ENCODE peak calls at places on chromosome 22, in ten cellular contexts. One of them, this sample, is unnamed.

GRCh38 chr22:29129644-29130201 is 56.9 kb downstream of the KREMEN1 start:
- DNase-seq in gastrocnemius medialis: no peak
- DNase-seq in esophagus squamous epithelium: no peak
- DNase-seq in epithelial cell of esophagus: no peak
- DNase-seq in neuronal stem cell: no peak
- DNase-seq in dorsolateral prefrontal cortex: no peak
- DNase-seq in AG10803: no peak
- DNase-seq in GM12865: no peak
- DNase-seq in tibial artery: no peak
- DNase-seq in endodermal cell: no peak
- DNase-seq in this sample: no peak

GRCh38 chr22:21771631-21771976 is 36.0 kb upstream of the YPEL1 start:
- DNase-seq in GM12865: no peak
- DNase-seq in epithelial cell of esophagus: no peak
- DNase-seq in endodermal cell: no peak
- DNase-seq in esophagus squamous epithelium: no peak
- DNase-seq in tibial artery: no peak
- DNase-seq in gastrocnemius medialis: no peak
- DNase-seq in AG10803: no peak
- DNase-seq in dorsolateral prefrontal cortex: no peak
- DNase-seq in neuronal stem cell: no peak
- DNase-seq in this sample: no peak

GRCh38 chr22:31492151-31492550 is 2.5 kb upstream of the EIF4ENIF1 start:
- DNase-seq in neuronal stem cell: no peak
- DNase-seq in GM12865: no peak
- DNase-seq in AG10803: no peak
- DNase-seq in endodermal cell: no peak
- DNase-seq in dorsolateral prefrontal cortex: no peak
- DNase-seq in gastrocnemius medialis: no peak
- DNase-seq in epithelial cell of esophagus: peak; percentile 15
- DNase-seq in esophagus squamous epithelium: no peak
- DNase-seq in tibial artery: no peak
- DNase-seq in this sample: no peak

GRCh38 chr22:48700180-48700565 is 1127.5 kb downstream of the BRD1 start:
- DNase-seq in epithelial cell of esophagus: no peak
- DNase-seq in GM12865: no peak
- DNase-seq in neuronal stem cell: no peak
- DNase-seq in dorsolateral prefrontal cortex: no peak
- DNase-seq in esophagus squamous epithelium: no peak
- DNase-seq in tibial artery: no peak
- DNase-seq in endodermal cell: no peak
- DNase-seq in AG10803: no peak
- DNase-seq in gastrocnemius medialis: no peak
- DNase-seq in this sample: no peak

GRCh38 chr22:19632671-19633148 is 81.6 kb upstream of the SEPTIN5 start:
- DNase-seq in GM12865: no peak
- DNase-seq in AG10803: no peak
- DNase-seq in dorsolateral prefrontal cortex: no peak
- DNase-seq in tibial artery: peak; percentile 46
- DNase-seq in endodermal cell: no peak
- DNase-seq in gastrocnemius medialis: no peak
- DNase-seq in epithelial cell of esophagus: peak; percentile 39
- DNase-seq in esophagus squamous epithelium: no peak
- DNase-seq in neuronal stem cell: no peak
- DNase-seq in this sample: no peak

GRCh38 chr22:19303785-19304184 is 12.3 kb upstream of the CLTCL1 start:
- DNase-seq in GM12865: no peak
- DNase-seq in tibial artery: no peak
- DNase-seq in esophagus squamous epithelium: no peak
- DNase-seq in AG10803: no peak
- DNase-seq in dorsolateral prefrontal cortex: no peak
- DNase-seq in epithelial cell of esophagus: no peak
- DNase-seq in endodermal cell: no peak
- DNase-seq in gastrocnemius medialis: no peak
- DNase-seq in neuronal stem cell: no peak
- DNase-seq in this sample: no peak

GRCh38 chr22:50507421-50507990 is at the start of gene LMF2:
- DNase-seq in tibial artery: peak; percentile 95
- DNase-seq in endodermal cell: peak; percentile 99
- DNase-seq in epithelial cell of esophagus: peak; percentile 87
- DNase-seq in AG10803: no peak
- DNase-seq in neuronal stem cell: no peak
- DNase-seq in GM12865: no peak
- DNase-seq in gastrocnemius medialis: peak; percentile 78
- DNase-seq in esophagus squamous epithelium: no peak
- DNase-seq in dorsolateral prefrontal cortex: peak; percentile 88
- DNase-seq in this sample: peak; percentile 71

GRCh38 chr22:26546282-26546681 is 34.0 kb upstream of the TFIP11 start:
- DNase-seq in neuronal stem cell: no peak
- DNase-seq in esophagus squamous epithelium: no peak
- DNase-seq in AG10803: no peak
- DNase-seq in GM12865: no peak
- DNase-seq in dorsolateral prefrontal cortex: no peak
- DNase-seq in gastrocnemius medialis: no peak
- DNase-seq in endodermal cell: no peak
- DNase-seq in epithelial cell of esophagus: no peak
- DNase-seq in tibial artery: no peak
- DNase-seq in this sample: no peak

GRCh38 chr22:25062378-25063095 is 110.0 kb downstream of the KIAA1671 start:
- DNase-seq in esophagus squamous epithelium: no peak
- DNase-seq in dorsolateral prefrontal cortex: no peak
- DNase-seq in AG10803: no peak
- DNase-seq in neuronal stem cell: no peak
- DNase-seq in epithelial cell of esophagus: no peak
- DNase-seq in GM12865: no peak
- DNase-seq in endodermal cell: no peak
- DNase-seq in tibial artery: no peak
- DNase-seq in gastrocnemius medialis: no peak
- DNase-seq in this sample: no peak

GRCh38 chr22:27642104-27642800 is 159.3 kb downstream of the MN1 start:
- DNase-seq in AG10803: no peak
- DNase-seq in tibial artery: no peak
- DNase-seq in GM12865: no peak
- DNase-seq in dorsolateral prefrontal cortex: peak; percentile 94
- DNase-seq in endodermal cell: no peak
- DNase-seq in epithelial cell of esophagus: no peak
- DNase-seq in neuronal stem cell: peak; percentile 36
- DNase-seq in esophagus squamous epithelium: no peak
- DNase-seq in gastrocnemius medialis: peak; percentile 59
- DNase-seq in this sample: no peak

GRCh38 chr22:28297504-28297903 is 378.4 kb upstream of the PITPNB start:
- DNase-seq in AG10803: no peak
- DNase-seq in GM12865: peak; percentile 80
- DNase-seq in gastrocnemius medialis: no peak
- DNase-seq in epithelial cell of esophagus: no peak
- DNase-seq in endodermal cell: no peak
- DNase-seq in neuronal stem cell: no peak
- DNase-seq in dorsolateral prefrontal cortex: peak; percentile 14
- DNase-seq in tibial artery: no peak
- DNase-seq in esophagus squamous epithelium: no peak
- DNase-seq in this sample: peak; percentile 15

GRCh38 chr22:27139935-27140493 is 482.6 kb downstream of the MIAT start:
- DNase-seq in epithelial cell of esophagus: peak; percentile 83
- DNase-seq in neuronal stem cell: no peak
- DNase-seq in tibial artery: no peak
- DNase-seq in endodermal cell: no peak
- DNase-seq in gastrocnemius medialis: no peak
- DNase-seq in dorsolateral prefrontal cortex: no peak
- DNase-seq in esophagus squamous epithelium: no peak
- DNase-seq in GM12865: no peak
- DNase-seq in AG10803: peak; percentile 89
- DNase-seq in this sample: peak; percentile 82

GRCh38 chr22:33142282-33142681 is 84.1 kb upstream of the SYN3 start:
- DNase-seq in GM12865: no peak
- DNase-seq in AG10803: no peak
- DNase-seq in gastrocnemius medialis: no peak
- DNase-seq in esophagus squamous epithelium: no peak
- DNase-seq in dorsolateral prefrontal cortex: no peak
- DNase-seq in endodermal cell: no peak
- DNase-seq in tibial artery: no peak
- DNase-seq in epithelial cell of esophagus: no peak
- DNase-seq in neuronal stem cell: no peak
- DNase-seq in this sample: no peak

GRCh38 chr22:32050678-32051515 is 7.8 kb downstream of the SLC5A1 start:
- DNase-seq in endodermal cell: no peak
- DNase-seq in esophagus squamous epithelium: no peak
- DNase-seq in AG10803: peak; percentile 87
- DNase-seq in GM12865: peak; percentile 75
- DNase-seq in gastrocnemius medialis: peak; percentile 81
- DNase-seq in dorsolateral prefrontal cortex: peak; percentile 3
- DNase-seq in epithelial cell of esophagus: peak; percentile 99
- DNase-seq in neuronal stem cell: no peak
- DNase-seq in tibial artery: no peak
- DNase-seq in this sample: peak; percentile 60

GRCh38 chr22:25953919-25954318 is 211.9 kb downstream of the MYO18B start:
- DNase-seq in AG10803: no peak
- DNase-seq in esophagus squamous epithelium: no peak
- DNase-seq in dorsolateral prefrontal cortex: no peak
- DNase-seq in GM12865: no peak
- DNase-seq in tibial artery: no peak
- DNase-seq in epithelial cell of esophagus: no peak
- DNase-seq in gastrocnemius medialis: no peak
- DNase-seq in endodermal cell: no peak
- DNase-seq in neuronal stem cell: no peak
- DNase-seq in this sample: no peak

DNA sequence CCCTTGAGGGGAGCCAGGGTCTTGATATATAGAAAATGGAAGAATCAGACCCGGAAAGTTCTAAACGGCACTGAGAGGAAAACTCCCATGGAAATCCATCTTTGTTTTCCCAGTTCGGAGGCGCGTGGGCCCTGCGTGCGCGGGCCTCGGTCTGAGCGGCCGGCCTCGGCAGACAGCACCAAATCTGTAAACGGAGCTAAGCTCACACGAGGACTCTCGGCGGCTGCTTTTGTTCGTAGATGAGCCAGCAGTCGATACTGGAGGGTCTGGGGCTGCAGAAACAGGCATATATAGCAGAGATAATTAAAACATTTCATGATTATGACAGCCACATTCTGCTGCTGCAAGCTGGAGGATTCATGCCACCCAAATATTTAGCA is 68.5 kb upstream of the PPARA start:
- DNase-seq in gastrocnemius medialis: no peak
- DNase-seq in AG10803: no peak
- DNase-seq in tibial artery: no peak
- DNase-seq in dorsolateral prefrontal cortex: peak; percentile 36
- DNase-seq in esophagus squamous epithelium: no peak
- DNase-seq in epithelial cell of esophagus: no peak
- DNase-seq in neuronal stem cell: no peak
- DNase-seq in GM12865: no peak
- DNase-seq in endodermal cell: no peak
- DNase-seq in this sample: no peak
- H3K4me3 ChIP-seq in gastrocnemius medialis: peak overlapping the region; percentile 82
- H3K4me3 ChIP-seq in AG10803: peak overlapping the region; percentile 98
- H3K4me3 ChIP-seq in tibial artery: peak overlapping the region; percentile 90
- H3K4me3 ChIP-seq in dorsolateral prefrontal cortex: peak overlapping the region; percentile 82
- H3K4me3 ChIP-seq in esophagus squamous epithelium: peak overlapping the region; percentile 37
- H3K4me3 ChIP-seq in epithelial cell of esophagus: peak overlapping the region; percentile 89
- H3K4me3 ChIP-seq in neuronal stem cell: no peak overlapping the region
- H3K4me3 ChIP-seq in GM12865: no peak overlapping the region
- H3K4me3 ChIP-seq in endodermal cell: no peak overlapping the region
- H3K4me3 ChIP-seq in this sample: peak overlapping the region; percentile 88

DNA sequence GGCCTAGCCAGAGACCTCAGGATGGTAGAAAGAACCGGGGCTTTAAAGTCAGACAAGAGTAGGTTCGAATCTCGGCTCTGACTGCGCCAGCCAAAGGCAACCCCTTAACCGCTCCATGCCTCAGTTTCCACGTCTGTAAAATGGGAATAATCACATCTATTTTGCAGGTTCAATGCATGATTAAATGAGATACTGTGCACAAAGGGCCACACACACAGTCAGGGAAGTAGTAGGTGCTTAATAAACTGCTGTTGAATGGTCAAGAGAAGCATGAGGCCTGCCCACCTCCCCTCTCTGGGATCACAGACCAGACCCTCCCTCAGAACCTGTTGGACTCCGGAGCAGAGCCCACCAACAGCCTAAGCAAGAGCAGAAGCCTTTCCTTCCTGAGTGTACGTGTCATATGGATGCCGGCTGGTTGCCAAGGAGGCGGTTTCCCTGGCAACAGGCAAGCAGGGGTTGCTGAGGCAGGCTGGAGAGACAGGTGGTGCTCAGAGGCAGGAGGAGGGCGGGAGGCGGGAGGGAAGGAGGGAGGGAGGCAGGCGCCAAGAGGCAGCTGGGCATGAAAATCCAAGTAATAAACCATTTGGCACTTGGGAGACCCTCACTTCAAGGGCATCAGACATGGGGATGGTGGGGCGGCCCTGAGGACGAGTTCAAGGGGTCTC is 43.9 kb downstream of the NFAM1 start:
- DNase-seq in GM12865: peak; percentile 32
- DNase-seq in AG10803: no peak
- DNase-seq in epithelial cell of esophagus: peak; percentile 50
- DNase-seq in esophagus squamous epithelium: no peak
- DNase-seq in dorsolateral prefrontal cortex: peak; percentile 78
- DNase-seq in endodermal cell: no peak
- DNase-seq in gastrocnemius medialis: no peak
- DNase-seq in tibial artery: no peak
- DNase-seq in neuronal stem cell: no peak
- DNase-seq in this sample: no peak
- H3K4me3 ChIP-seq in GM12865: no peak overlapping the region
- H3K4me3 ChIP-seq in AG10803: no peak overlapping the region
- H3K4me3 ChIP-seq in epithelial cell of esophagus: no peak overlapping the region
- H3K4me3 ChIP-seq in esophagus squamous epithelium: no peak overlapping the region
- H3K4me3 ChIP-seq in dorsolateral prefrontal cortex: no peak overlapping the region
- H3K4me3 ChIP-seq in endodermal cell: no peak overlapping the region
- H3K4me3 ChIP-seq in gastrocnemius medialis: no peak overlapping the region
- H3K4me3 ChIP-seq in tibial artery: no peak overlapping the region
- H3K4me3 ChIP-seq in neuronal stem cell: peak overlapping the region; percentile 30
- H3K4me3 ChIP-seq in this sample: no peak overlapping the region

GRCh38 chr22:23569291-23569690 is 10.8 kb downstream of the IGLL1 start:
- DNase-seq in neuronal stem cell: no peak
- DNase-seq in AG10803: no peak
- DNase-seq in dorsolateral prefrontal cortex: no peak
- DNase-seq in epithelial cell of esophagus: no peak
- DNase-seq in GM12865: no peak
- DNase-seq in tibial artery: no peak
- DNase-seq in endodermal cell: no peak
- DNase-seq in esophagus squamous epithelium: no peak
- DNase-seq in gastrocnemius medialis: no peak
- DNase-seq in this sample: no peak
- H3K4me3 ChIP-seq in neuronal stem cell: peak overlapping the region; percentile 5
- H3K4me3 ChIP-seq in AG10803: no peak overlapping the region
- H3K4me3 ChIP-seq in dorsolateral prefrontal cortex: no peak overlapping the region
- H3K4me3 ChIP-seq in epithelial cell of esophagus: no peak overlapping the region
- H3K4me3 ChIP-seq in GM12865: no peak overlapping the region
- H3K4me3 ChIP-seq in tibial artery: no peak overlapping the region
- H3K4me3 ChIP-seq in endodermal cell: no peak overlapping the region
- H3K4me3 ChIP-seq in esophagus squamous epithelium: no peak overlapping the region
- H3K4me3 ChIP-seq in gastrocnemius medialis: no peak overlapping the region
- H3K4me3 ChIP-seq in this sample: no peak overlapping the region

DNA sequence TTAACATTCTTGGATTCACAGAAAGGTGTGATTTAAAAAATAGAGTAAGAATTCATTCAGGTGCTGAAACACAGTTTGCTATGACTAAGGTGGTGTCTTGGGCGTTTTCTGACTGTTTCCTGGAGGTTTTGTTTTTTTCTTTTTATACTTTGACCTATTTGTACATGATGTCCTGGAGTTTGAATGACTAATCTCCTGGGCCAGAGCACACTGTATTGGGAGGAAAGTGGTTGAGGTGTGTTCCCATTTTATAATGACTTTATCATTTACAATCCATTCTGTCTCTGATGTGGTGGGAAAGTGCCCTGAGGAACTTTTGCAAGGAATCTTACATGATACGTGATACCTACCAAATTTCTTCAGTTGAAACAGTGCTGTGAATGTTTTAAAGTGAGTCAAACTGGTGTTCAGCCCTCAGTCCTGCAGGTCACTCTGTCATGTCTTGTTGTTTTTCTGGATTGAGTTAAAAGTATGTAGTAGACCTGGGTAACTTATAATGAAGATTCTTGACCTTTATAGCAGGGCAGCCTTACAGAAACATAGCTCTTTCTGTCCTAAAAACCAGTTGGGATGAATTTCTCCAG is 80.8 kb downstream of the TNRC6B start:
- DNase-seq in GM12865: no peak
- DNase-seq in neuronal stem cell: no peak
- DNase-seq in tibial artery: no peak
- DNase-seq in gastrocnemius medialis: no peak
- DNase-seq in dorsolateral prefrontal cortex: no peak
- DNase-seq in esophagus squamous epithelium: no peak
- DNase-seq in AG10803: no peak
- DNase-seq in epithelial cell of esophagus: peak; percentile 90
- DNase-seq in endodermal cell: no peak
- DNase-seq in this sample: no peak
- H3K4me3 ChIP-seq in GM12865: no peak overlapping the region
- H3K4me3 ChIP-seq in neuronal stem cell: no peak overlapping the region
- H3K4me3 ChIP-seq in tibial artery: no peak overlapping the region
- H3K4me3 ChIP-seq in gastrocnemius medialis: no peak overlapping the region
- H3K4me3 ChIP-seq in dorsolateral prefrontal cortex: no peak overlapping the region
- H3K4me3 ChIP-seq in esophagus squamous epithelium: no peak overlapping the region
- H3K4me3 ChIP-seq in AG10803: no peak overlapping the region
- H3K4me3 ChIP-seq in epithelial cell of esophagus: no peak overlapping the region
- H3K4me3 ChIP-seq in endodermal cell: no peak overlapping the region
- H3K4me3 ChIP-seq in this sample: no peak overlapping the region

This sample was measured in SJSA1.